ENCODE peak calls at places on chromosomes 7 and 10, in seven cellular contexts. E is A549, F is SK-N-SH, S is suprapubic skin, J is stomach, Z is tibial nerve, N is transverse colon. T is an unnamed sample.
A peak's percentile ranks its signal among the peaks of the same experiment; 100 is the strongest.

GRCh38 chr7:114988755-114989154 is 66.9 kb downstream of the MDFIC start:
- DNase-seq in E (peak; percentile 53), F (no peak), N (peak; percentile 15), J (no peak), S (no peak), Z (no peak), T (peak; percentile 53)

GRCh38 chr7:93016085-93016471 is 101.7 kb downstream of the SAMD9 start:
- DNase-seq in J (no peak), S (no peak), Z (no peak), N (peak; percentile 38), F (no peak), E (no peak), T (no peak)

GRCh38 chr10:98528166-98528784 is 81.5 kb upstream of the HPS1 start:
- DNase-seq in S (no peak), J (no peak), Z (no peak), N (no peak), E (no peak), F (no peak), T (no peak)

GRCh38 chr10:109993551-109993950 is 14.2 kb upstream of the ADD3 start:
- DNase-seq in S (no peak), N (no peak), J (no peak), F (no peak), Z (no peak), E (no peak), T (no peak)

GRCh38 chr7:1043552-1044188 is 676 bp upstream of the GPR146 start:
- DNase-seq in F (no peak), J (no peak), E (no peak), Z (no peak), S (no peak), N (peak; percentile 37), T (no peak)

GRCh38 chr10:87064651-87065050 is 30.0 kb downstream of the GLUD1 start:
- DNase-seq in Z (no peak), N (no peak), S (no peak), F (no peak), J (no peak), E (no peak), T (no peak)

GRCh38 chr7:138967159-138967558 is 14.0 kb downstream of the KIAA1549 start:
- DNase-seq in F (no peak), N (no peak), E (no peak), Z (no peak), S (no peak), J (no peak), T (no peak)

GRCh38 chr10:99234067-99234738 is 1.4 kb downstream of the HPSE2 start:
- DNase-seq in J (peak; percentile 55), Z (peak; percentile 24), N (peak; percentile 50), E (peak; percentile 24), F (peak; percentile 63), S (peak; percentile 66), T (peak; percentile 72)

GRCh38 chr7:130823060-130823459 is 89.1 kb upstream of the KLF14 start:
- DNase-seq in F (no peak), N (no peak), S (no peak), E (no peak), J (no peak), Z (no peak), T (no peak)

GRCh38 chr7:18429547-18429946 is 66.0 kb upstream of the HDAC9 start:
- DNase-seq in N (no peak), Z (no peak), S (no peak), E (no peak), F (no peak), J (no peak), T (no peak)

GRCh38 chr7:22452142-22452763 is 47.7 kb downstream of the STEAP1B start:
- DNase-seq in F (peak; percentile 74), E (peak; percentile 31), J (peak; percentile 71), Z (no peak), N (peak; percentile 75), S (no peak), T (no peak)

GRCh38 chr7:156012412-156012811 is 200.1 kb upstream of the SHH start:
- DNase-seq in N (no peak), J (no peak), E (no peak), S (no peak), F (no peak), Z (no peak), T (no peak)

GRCh38 chr10:131063311-131063710 is 248.2 kb downstream of the TCERG1L start:
- DNase-seq in F (no peak), E (no peak), J (no peak), N (no peak), Z (no peak), S (no peak), T (no peak)

GRCh38 chr10:132811891-132812481 is 26.0 kb upstream of the NKX6-2 start:
- DNase-seq in F (no peak), N (peak; percentile 4), S (peak; percentile 49), J (peak; percentile 23), E (no peak), Z (no peak), T (peak; percentile 63)

GRCh38 chr10:119161680-119162079 is 3.8 kb downstream of the SFXN4 start:
- DNase-seq in F (no peak), J (no peak), E (no peak), S (no peak), N (no peak), Z (no peak), T (peak; percentile 33)

GRCh38 chr10:97399843-97400545 is 1.1 kb downstream of the RRP12 start:
- DNase-seq in S (no peak), J (peak; percentile 43), E (peak; percentile 75), Z (no peak), F (peak; percentile 72), N (peak; percentile 60), T (no peak)

GRCh38 chr10:121687094-121687850 is 89.0 kb upstream of the FGFR2 start:
- DNase-seq in J (peak; percentile 57), Z (no peak), E (no peak), N (no peak), F (no peak), S (no peak), T (no peak)

GRCh38 chr10:99660662-99661369 is 1.5 kb downstream of the ENTPD7 start:
- DNase-seq in N (no peak), Z (no peak), J (no peak), E (no peak), S (no peak), F (no peak), T (no peak)

GRCh38 chr10:71887767-71888166 is 36.7 kb upstream of the PSAP start:
- DNase-seq in N (no peak), S (no peak), F (no peak), J (no peak), E (no peak), Z (no peak), T (no peak)

GRCh38 chr10:124690971-124691370 is 53.2 kb downstream of the FAM53B start:
- DNase-seq in F (no peak), S (no peak), N (no peak), Z (no peak), J (no peak), E (no peak), T (no peak)

GRCh38 chr10:124688366-124688765 is 55.8 kb downstream of the FAM53B start:
- DNase-seq in S (no peak), Z (no peak), F (no peak), N (no peak), E (no peak), J (no peak), T (no peak)

GRCh38 chr10:124689911-124690498 is 54.2 kb downstream of the FAM53B start:
- DNase-seq in E (no peak), F (no peak), Z (no peak), S (no peak), N (no peak), J (no peak), T (no peak)

GRCh38 chr10:124686707-124687376 is 57.3 kb downstream of the FAM53B start:
- DNase-seq in F (no peak), N (peak; percentile 38), S (no peak), E (no peak), J (peak; percentile 58), Z (peak; percentile 58), T (peak; percentile 81)

DNA sequence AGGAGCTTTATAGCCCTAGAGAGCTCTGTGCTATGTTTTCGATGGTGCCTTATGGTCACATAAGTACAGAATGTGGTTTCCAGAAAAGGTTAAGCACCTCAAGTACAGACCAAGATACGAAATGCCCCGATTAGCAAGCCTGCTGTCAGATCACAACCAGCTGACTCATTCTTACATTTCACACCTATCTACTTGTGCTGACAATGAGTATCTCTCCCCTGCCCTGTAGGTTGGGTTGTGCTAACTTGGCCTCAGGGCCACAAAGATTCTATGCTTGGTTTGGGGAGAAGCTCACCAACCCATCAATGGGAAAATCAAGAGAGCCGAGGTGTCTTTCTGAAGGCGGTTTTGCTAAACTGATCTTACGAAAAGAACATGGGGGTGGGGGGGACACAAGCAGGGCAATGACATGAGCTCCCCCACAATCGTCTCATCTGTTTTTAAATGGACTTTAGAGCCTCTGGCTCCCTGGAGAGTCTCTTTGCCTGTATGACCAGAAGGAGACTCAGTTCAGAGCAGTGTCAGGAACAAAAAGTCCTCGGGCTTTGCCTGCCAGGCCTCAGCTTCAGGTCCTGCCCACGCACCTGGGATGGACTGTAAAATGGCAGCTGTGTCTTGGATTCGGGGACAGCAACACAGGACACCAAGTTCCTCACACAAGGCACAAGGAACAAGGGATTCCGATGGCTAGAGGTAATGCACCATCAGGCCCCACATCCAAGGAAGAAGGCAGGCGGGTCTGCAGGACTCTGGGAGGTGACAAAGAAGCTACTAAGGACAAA is 55.1 kb downstream of the FAM53B start:
- DNase-seq in S (no peak), E (no peak), N (no peak), J (no peak), Z (no peak), F (no peak), T (no peak)
- TF ChIP-seq EP300 in S (no peak), E (no peak), N (no peak), J (no peak), Z (no peak), F (no peak), T (no peak)

GRCh38 chr10:10911035-10911434 is 106.6 kb upstream of the CELF2 start:
- DNase-seq in F (no peak), S (no peak), Z (no peak), E (no peak), J (no peak), N (no peak), T (no peak)
- H3K27ac ChIP-seq in F (no peak overlapping the region), S (peak overlapping the region; percentile 42), Z (peak overlapping the region; percentile 27), E (no peak overlapping the region), J (no peak overlapping the region), N (peak overlapping the region; percentile 77), T (peak overlapping the region; percentile 73)

DNA sequence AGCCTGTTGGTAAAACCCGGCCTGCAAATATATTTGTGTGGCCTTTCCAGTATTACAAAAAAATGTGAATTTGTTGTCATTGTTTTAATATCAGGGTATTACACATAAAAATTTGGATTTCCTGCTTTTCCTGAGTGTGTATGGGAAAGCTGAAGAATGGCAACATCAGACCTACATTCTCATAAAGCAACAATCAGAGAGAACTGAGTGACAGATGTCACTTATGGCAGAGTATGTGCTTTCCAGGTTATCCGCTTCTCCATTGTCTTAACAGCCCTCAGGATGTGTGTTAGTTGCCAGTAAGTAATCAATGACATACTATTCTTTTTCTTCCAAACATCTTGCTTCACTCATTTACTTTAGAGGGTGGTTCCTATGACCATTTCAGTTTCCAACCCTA is 7.3 kb downstream of the SYPL1 start:
- DNase-seq in F (no peak), E (no peak), Z (no peak), J (no peak), N (no peak), S (no peak), T (no peak)
- TF ChIP-seq EP300 in F (no peak), E (no peak), Z (no peak), J (no peak), N (no peak), S (no peak), T (no peak)

DNA sequence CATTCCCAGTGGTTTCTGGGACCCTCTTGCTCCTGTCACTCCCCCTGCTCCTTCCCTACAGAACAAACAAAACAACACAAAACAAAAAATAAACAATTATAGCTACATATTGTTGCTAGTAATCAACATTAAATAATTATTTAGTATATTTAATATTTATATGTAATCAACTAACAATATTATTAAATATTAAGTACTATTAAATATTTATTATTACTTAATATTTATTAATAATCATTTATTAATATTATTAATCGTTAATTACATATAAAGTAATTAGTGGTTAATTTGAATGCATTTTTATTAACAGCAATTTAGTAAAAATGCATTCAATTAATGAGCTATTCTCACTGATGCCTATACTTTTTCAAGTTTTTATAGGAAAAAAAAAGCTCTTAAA is 139.4 kb downstream of the ITGB8 start:
- DNase-seq in E (no peak), Z (no peak), F (no peak), J (no peak), N (no peak), S (no peak), T (no peak)
- H3K27ac ChIP-seq in E (no peak overlapping the region), Z (no peak overlapping the region), F (no peak overlapping the region), J (no peak overlapping the region), N (no peak overlapping the region), S (no peak overlapping the region), T (no peak overlapping the region)